ENCODE peak calls at places on chromosomes 5 and 9, in seven cellular contexts. D, G, L, H, W, J and A are unnamed samples.

GRCh38 chr5:78701795-78702406 is 53.3 kb upstream of the LHFPL2 start:
- DNase-seq in D (no peak), G (no peak), L (no peak), H (no peak), W (no peak), J (no peak), A (no peak)

GRCh38 chr5:174972291-174972690 is 247.9 kb downstream of the MSX2 start:
- DNase-seq in D (no peak), G (no peak), L (no peak), H (no peak), W (no peak), J (no peak), A (no peak)

GRCh38 chr5:103207653-103208052 is 50.9 kb upstream of the MACIR start:
- DNase-seq in D (no peak), G (no peak), L (no peak), H (no peak), W (no peak), J (no peak), A (no peak)

GRCh38 chr5:17359451-17359965 is 138.5 kb upstream of the TAF11L2 start:
- DNase-seq in D (no peak), G (no peak), L (no peak), H (no peak), W (no peak), J (no peak), A (no peak)

GRCh38 chr5:60026174-60026573 is 132.6 kb upstream of the PDE4D start:
- DNase-seq in D (no peak), G (no peak), L (no peak), H (no peak), W (no peak), J (no peak), A (no peak)

GRCh38 chr9:82679488-82679887 is 383.5 kb downstream of the RASEF start:
- DNase-seq in D (no peak), G (no peak), L (no peak), H (no peak), W (no peak), J (no peak), A (no peak)

GRCh38 chr5:135553688-135554462 is 18.1 kb upstream of the NEUROG1 start:
- DNase-seq in D (peak; percentile 31), G (no peak), L (no peak), H (no peak), W (peak; percentile 56), J (no peak), A (no peak)

GRCh38 chr9:133700861-133701320 is 37.3 kb downstream of the SARDH start:
- DNase-seq in D (no peak), G (no peak), L (no peak), H (no peak), W (no peak), J (no peak), A (no peak)

GRCh38 chr9:75169623-75170022 is 81.3 kb downstream of the OSTF1 start:
- DNase-seq in D (no peak), G (no peak), L (no peak), H (no peak), W (peak; percentile 9), J (no peak), A (no peak)

GRCh38 chr9:128244443-128245226 is 31.2 kb downstream of the GOLGA2 start:
- DNase-seq in D (peak; percentile 51), G (peak; percentile 96), L (no peak), H (no peak), W (peak; percentile 76), J (no peak), A (no peak)

GRCh38 chr5:149632311-149633251 is 51.3 kb downstream of the ARHGEF37 start:
- DNase-seq in D (no peak), G (no peak), L (peak; percentile 53), H (no peak), W (peak; percentile 86), J (no peak), A (no peak)

GRCh38 chr9:33881635-33882034 is 64.7 kb downstream of the UBE2R2 start:
- DNase-seq in D (no peak), G (no peak), L (no peak), H (no peak), W (no peak), J (no peak), A (no peak)

GRCh38 chr5:73299017-73299630 is 126.1 kb downstream of the TMEM174 start:
- DNase-seq in D (no peak), G (peak; percentile 82), L (peak; percentile 77), H (no peak), W (no peak), J (no peak), A (peak; percentile 39)

GRCh38 chr5:118857700-118858099 is 130.6 kb downstream of the DTWD2 start:
- DNase-seq in D (no peak), G (no peak), L (no peak), H (no peak), W (no peak), J (no peak), A (no peak)

GRCh38 chr9:128835246-128836210 is 5.9 kb upstream of the SPOUT1 start:
- DNase-seq in D (no peak), G (no peak), L (no peak), H (no peak), W (no peak), J (no peak), A (no peak)

GRCh38 chr5:75331095-75332090 is 5.6 kb upstream of the HMGCR start:
- DNase-seq in D (peak; percentile 93), G (no peak), L (no peak), H (no peak), W (no peak), J (no peak), A (no peak)

GRCh38 chr9:122348288-122348777 is 22.5 kb upstream of the PTGS1 start:
- DNase-seq in D (no peak), G (no peak), L (no peak), H (no peak), W (no peak), J (no peak), A (no peak)

GRCh38 chr5:149597618-149598017 is 16.3 kb downstream of the ARHGEF37 start:
- DNase-seq in D (no peak), G (no peak), L (no peak), H (no peak), W (no peak), J (no peak), A (no peak)

GRCh38 chr5:175246242-175246891 is 197.6 kb downstream of the DRD1 start:
- DNase-seq in D (no peak), G (no peak), L (no peak), H (no peak), W (no peak), J (no peak), A (no peak)

GRCh38 chr9:36029202-36029601 is 7.5 kb upstream of the RECK start:
- DNase-seq in D (no peak), G (no peak), L (no peak), H (no peak), W (no peak), J (no peak), A (no peak)

GRCh38 chr5:54930736-54931135 is 54.7 kb downstream of the ESM1 start:
- DNase-seq in D (no peak), G (no peak), L (no peak), H (no peak), W (no peak), J (no peak), A (no peak)

GRCh38 chr5:59607126-59607807 is 286.3 kb downstream of the PDE4D start:
- DNase-seq in D (no peak), G (no peak), L (no peak), H (no peak), W (no peak), J (no peak), A (no peak)

GRCh38 chr5:176369934-176370711 is 4.8 kb downstream of the ARL10 start:
- DNase-seq in D (no peak), G (no peak), L (no peak), H (no peak), W (no peak), J (no peak), A (no peak)

GRCh38 chr5:150036513-150036912 is 36.0 kb downstream of the HMGXB3 start:
- DNase-seq in D (no peak), G (no peak), L (no peak), H (no peak), W (no peak), J (no peak), A (no peak)

GRCh38 chr9:116737137-116737546 is 50.0 kb downstream of the TRIM32 start:
- DNase-seq in D (peak; percentile 66), G (peak; percentile 83), L (peak; percentile 98), H (peak; percentile 74), W (peak; percentile 82), J (peak; percentile 1), A (peak; percentile 65)

GRCh38 chr5:92222449-92222848 is 839.3 kb upstream of the ARRDC3 start:
- DNase-seq in D (no peak), G (no peak), L (no peak), H (no peak), W (no peak), J (no peak), A (no peak)

GRCh38 chr5:39203291-39203922 is 16.0 kb downstream of the FYB1 start:
- DNase-seq in D (no peak), G (no peak), L (no peak), H (no peak), W (peak; percentile 55), J (no peak), A (no peak)

GRCh38 chr9:123089790-123090189 is 56.3 kb downstream of the GPR21 start:
- DNase-seq in D (no peak), G (no peak), L (no peak), H (no peak), W (no peak), J (no peak), A (no peak)

GRCh38 chr5:72210913-72211670 is 103.8 kb downstream of the MAP1B start:
- DNase-seq in D (peak; percentile 44), G (no peak), L (no peak), H (no peak), W (no peak), J (no peak), A (no peak)

DNA sequence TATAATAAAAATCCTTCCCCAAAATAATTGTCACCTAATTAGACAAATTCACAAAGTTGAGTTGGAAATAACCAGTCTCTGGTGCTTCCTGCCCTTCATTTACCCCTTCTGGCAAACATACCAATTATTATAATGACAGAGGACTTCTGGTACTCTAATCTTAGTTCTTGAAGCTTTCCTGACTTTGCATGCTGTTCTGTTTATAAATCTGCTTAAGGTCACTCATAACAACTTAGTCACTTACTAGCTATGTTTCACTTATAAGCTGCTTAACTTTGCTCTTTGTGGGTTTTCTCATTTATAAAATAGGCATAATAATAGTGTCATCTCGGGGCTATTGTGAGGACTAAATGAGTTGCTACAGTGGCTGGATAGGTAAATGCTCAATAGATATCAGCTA is 446.5 kb downstream of the EFNA5 start:
- DNase-seq in D (no peak), G (no peak), L (no peak), H (no peak), W (no peak), J (no peak), A (no peak)
- TF ChIP-seq POLR2AphosphoS5 in D (no peak), G (no peak), L (no peak), H (no peak), W (no peak), J (no peak), A (no peak)

GRCh38 chr5:125336401-125336800 is 590.0 kb upstream of the ZNF608 start:
- DNase-seq in D (no peak), G (no peak), L (no peak), H (no peak), W (no peak), J (no peak), A (no peak)
- TF ChIP-seq TAF1 in D (no peak), G (no peak), L (no peak), H (no peak), W (no peak), J (no peak), A (no peak)

GRCh38 chr5:93417500-93417899 is 163.5 kb downstream of the NR2F1-AS1 start:
- DNase-seq in D (no peak), G (no peak), L (no peak), H (no peak), W (no peak), J (no peak), A (no peak)
- TF ChIP-seq POLR2AphosphoS5 in D (no peak), G (no peak), L (no peak), H (no peak), W (no peak), J (no peak), A (no peak)

GRCh38 chr9:76415731-76416130 is 21.5 kb upstream of the RFK start:
- DNase-seq in D (no peak), G (no peak), L (no peak), H (no peak), W (no peak), J (no peak), A (no peak)
- TF ChIP-seq TAF1 in D (no peak), G (no peak), L (no peak), H (no peak), W (no peak), J (no peak), A (no peak)